ENCODE peak calls at places on chromosomes 5 and 9, in four cellular contexts. Q is stimulated activated CD4-positive, alpha-beta T cell treated with anti-CD3 and anti-CD28 coated beads, Interleukin-12 subunit alpha, Interleukin-12 subunit beta, amount 100 ng/mL, for 4 hours; V is effector memory CD8-positive, alpha-beta T cell; P is IMR-90. O is an unnamed sample.
A peak's percentile ranks its signal among the peaks of the same experiment; 100 is the strongest.

GRCh38 chr9:110192531-110193326 is 15.2 kb downstream of the C9orf152 start:
- DNase-seq in Q (no peak), V (no peak), P (peak; percentile 78), O (no peak)

GRCh38 chr9:16069671-16070586 is 517.1 kb downstream of the CCDC171 start:
- DNase-seq in Q (no peak), V (no peak), P (peak; percentile 67), O (no peak)

GRCh38 chr5:170782438-170782837 is 1.1 kb upstream of the GABRP start:
- DNase-seq in Q (no peak), V (no peak), P (no peak), O (no peak)

GRCh38 chr9:110006657-110007056 is 201.3 kb downstream of the C9orf152 start:
- DNase-seq in Q (no peak), V (no peak), P (no peak), O (no peak)

GRCh38 chr5:76714771-76715483 is 999 bp upstream of the F2R start:
- DNase-seq in Q (peak; percentile 2), V (peak; percentile 5), P (no peak), O (no peak)

GRCh38 chr5:81247441-81247972 is 14.4 kb downstream of the CKMT2 start:
- DNase-seq in Q (no peak), V (no peak), P (peak; percentile 66), O (no peak)

GRCh38 chr5:93581738-93582414 is 857 bp upstream of the NR2F1-AS1 start:
- DNase-seq in Q (no peak), V (no peak), P (peak; percentile 81), O (no peak)

GRCh38 chr9:131043097-131043496 is 34.1 kb downstream of the LAMC3 start:
- DNase-seq in Q (no peak), V (no peak), P (no peak), O (no peak)

GRCh38 chr5:180206993-180207392 is 2.0 kb downstream of the RASGEF1C start:
- DNase-seq in Q (no peak), V (no peak), P (no peak), O (no peak)

O was measured in central memory CD8-positive, alpha-beta T cell.